ENCODE peak calls at places on chromosomes 7 and 10, in ten cellular contexts. One of them, this sample, is unnamed.

GRCh38 chr10:22252801-22253577 is 35.2 kb upstream of the EBLN1 start:
- DNase-seq in NB4: no peak
- DNase-seq in stimulated activated naive B cell treated with anti-CD40 and anti-IgM and Interleukin-4, amounts not matched to agents 10 μg/mL and 1 μg/mL and 100 μg/mL, for 72 hours: peak; percentile 46
- DNase-seq in NCI-H446: no peak
- DNase-seq in NCI-H774: peak; percentile 4
- DNase-seq in lung microvascular endothelial cell: peak; percentile 29
- DNase-seq in HEK293T: no peak
- DNase-seq in iris pigment epithelial cell: peak; percentile 19
- DNase-seq in A549: no peak
- DNase-seq in IMR-90: no peak
- DNase-seq in this sample: peak; percentile 24

GRCh38 chr10:16856567-16856966 is 39.3 kb upstream of the RSU1 start:
- DNase-seq in NB4: no peak
- DNase-seq in stimulated activated naive B cell treated with anti-CD40 and anti-IgM and Interleukin-4, amounts not matched to agents 10 μg/mL and 1 μg/mL and 100 μg/mL, for 72 hours: no peak
- DNase-seq in NCI-H446: no peak
- DNase-seq in NCI-H774: no peak
- DNase-seq in lung microvascular endothelial cell: peak; percentile 22
- DNase-seq in HEK293T: no peak
- DNase-seq in iris pigment epithelial cell: peak; percentile 73
- DNase-seq in A549: no peak
- DNase-seq in IMR-90: no peak
- DNase-seq in this sample: no peak

GRCh38 chr10:6151087-6151977 is 51.4 kb upstream of the PFKFB3 start:
- DNase-seq in NB4: peak; percentile 79
- DNase-seq in stimulated activated naive B cell treated with anti-CD40 and anti-IgM and Interleukin-4, amounts not matched to agents 10 μg/mL and 1 μg/mL and 100 μg/mL, for 72 hours: no peak
- DNase-seq in NCI-H446: no peak
- DNase-seq in NCI-H774: no peak
- DNase-seq in lung microvascular endothelial cell: peak; percentile 63
- DNase-seq in HEK293T: peak; percentile 54
- DNase-seq in iris pigment epithelial cell: peak; percentile 76
- DNase-seq in A549: peak; percentile 66
- DNase-seq in IMR-90: peak; percentile 69
- DNase-seq in this sample: peak; percentile 75

GRCh38 chr7:157627033-157627432 is 290.2 kb downstream of the DNAJB6 start:
- DNase-seq in NB4: no peak
- DNase-seq in stimulated activated naive B cell treated with anti-CD40 and anti-IgM and Interleukin-4, amounts not matched to agents 10 μg/mL and 1 μg/mL and 100 μg/mL, for 72 hours: no peak
- DNase-seq in NCI-H446: no peak
- DNase-seq in NCI-H774: no peak
- DNase-seq in lung microvascular endothelial cell: no peak
- DNase-seq in HEK293T: no peak
- DNase-seq in iris pigment epithelial cell: no peak
- DNase-seq in A549: no peak
- DNase-seq in IMR-90: no peak
- DNase-seq in this sample: no peak

GRCh38 chr7:18212788-18213187 is 185.1 kb upstream of the PRPS1L1 start:
- DNase-seq in NB4: no peak
- DNase-seq in stimulated activated naive B cell treated with anti-CD40 and anti-IgM and Interleukin-4, amounts not matched to agents 10 μg/mL and 1 μg/mL and 100 μg/mL, for 72 hours: no peak
- DNase-seq in NCI-H446: no peak
- DNase-seq in NCI-H774: no peak
- DNase-seq in lung microvascular endothelial cell: no peak
- DNase-seq in HEK293T: no peak
- DNase-seq in iris pigment epithelial cell: peak; percentile 4
- DNase-seq in A549: no peak
- DNase-seq in IMR-90: peak; percentile 30
- DNase-seq in this sample: no peak

GRCh38 chr10:52959810-52960209 is 187.2 kb upstream of the MBL2 start:
- DNase-seq in NB4: no peak
- DNase-seq in stimulated activated naive B cell treated with anti-CD40 and anti-IgM and Interleukin-4, amounts not matched to agents 10 μg/mL and 1 μg/mL and 100 μg/mL, for 72 hours: no peak
- DNase-seq in NCI-H446: no peak
- DNase-seq in NCI-H774: no peak
- DNase-seq in lung microvascular endothelial cell: no peak
- DNase-seq in HEK293T: no peak
- DNase-seq in iris pigment epithelial cell: no peak
- DNase-seq in A549: no peak
- DNase-seq in IMR-90: no peak
- DNase-seq in this sample: no peak

GRCh38 chr10:18868919-18869318 is 179.7 kb upstream of the MALRD1 start:
- DNase-seq in NB4: no peak
- DNase-seq in stimulated activated naive B cell treated with anti-CD40 and anti-IgM and Interleukin-4, amounts not matched to agents 10 μg/mL and 1 μg/mL and 100 μg/mL, for 72 hours: no peak
- DNase-seq in NCI-H446: no peak
- DNase-seq in NCI-H774: no peak
- DNase-seq in lung microvascular endothelial cell: no peak
- DNase-seq in HEK293T: no peak
- DNase-seq in iris pigment epithelial cell: no peak
- DNase-seq in A549: no peak
- DNase-seq in IMR-90: no peak
- DNase-seq in this sample: no peak

GRCh38 chr10:52758406-52758805 is 14.2 kb downstream of the MBL2 start:
- DNase-seq in NB4: no peak
- DNase-seq in stimulated activated naive B cell treated with anti-CD40 and anti-IgM and Interleukin-4, amounts not matched to agents 10 μg/mL and 1 μg/mL and 100 μg/mL, for 72 hours: no peak
- DNase-seq in NCI-H446: no peak
- DNase-seq in NCI-H774: no peak
- DNase-seq in lung microvascular endothelial cell: no peak
- DNase-seq in HEK293T: no peak
- DNase-seq in iris pigment epithelial cell: no peak
- DNase-seq in A549: no peak
- DNase-seq in IMR-90: no peak
- DNase-seq in this sample: no peak

GRCh38 chr10:113856563-113856962 is 2.1 kb downstream of the NHLRC2 start:
- DNase-seq in NB4: peak; percentile 27
- DNase-seq in stimulated activated naive B cell treated with anti-CD40 and anti-IgM and Interleukin-4, amounts not matched to agents 10 μg/mL and 1 μg/mL and 100 μg/mL, for 72 hours: no peak
- DNase-seq in NCI-H446: no peak
- DNase-seq in NCI-H774: no peak
- DNase-seq in lung microvascular endothelial cell: no peak
- DNase-seq in HEK293T: no peak
- DNase-seq in iris pigment epithelial cell: no peak
- DNase-seq in A549: no peak
- DNase-seq in IMR-90: no peak
- DNase-seq in this sample: no peak

GRCh38 chr7:76225379-76225778 is 23.7 kb downstream of the SRRM3 start:
- DNase-seq in NB4: peak; percentile 65
- DNase-seq in stimulated activated naive B cell treated with anti-CD40 and anti-IgM and Interleukin-4, amounts not matched to agents 10 μg/mL and 1 μg/mL and 100 μg/mL, for 72 hours: no peak
- DNase-seq in NCI-H446: no peak
- DNase-seq in NCI-H774: no peak
- DNase-seq in lung microvascular endothelial cell: peak; percentile 53
- DNase-seq in HEK293T: peak; percentile 40
- DNase-seq in iris pigment epithelial cell: peak; percentile 23
- DNase-seq in A549: no peak
- DNase-seq in IMR-90: peak; percentile 23
- DNase-seq in this sample: no peak

GRCh38 chr10:114308470-114309110 is 69.5 kb downstream of the VWA2 start:
- DNase-seq in NB4: no peak
- DNase-seq in stimulated activated naive B cell treated with anti-CD40 and anti-IgM and Interleukin-4, amounts not matched to agents 10 μg/mL and 1 μg/mL and 100 μg/mL, for 72 hours: no peak
- DNase-seq in NCI-H446: no peak
- DNase-seq in NCI-H774: no peak
- DNase-seq in lung microvascular endothelial cell: peak; percentile 32
- DNase-seq in HEK293T: no peak
- DNase-seq in iris pigment epithelial cell: no peak
- DNase-seq in A549: no peak
- DNase-seq in IMR-90: no peak
- DNase-seq in this sample: peak; percentile 34

This sample was measured in kidney tubule cell.